ENCODE peak calls at places on chromosome 1, in eight cellular contexts. One of them, this sample, is unnamed.

GRCh38 chr1:104132386-104132973 is 382.8 kb downstream of the AMY1C start:
- DNase-seq in bronchial epithelial cell: peak
- DNase-seq in foreskin fibroblast: no peak
- DNase-seq in GM23338: peak
- DNase-seq in astrocyte of the spinal cord: peak
- DNase-seq in BE2C: peak
- DNase-seq in pancreas: no peak
- DNase-seq in progenitor cell of endocrine pancreas: no peak
- DNase-seq in this sample: no peak

GRCh38 chr1:115668579-115668978 is 26.8 kb downstream of the VANGL1 start:
- DNase-seq in BE2C: no peak
- DNase-seq in astrocyte of the spinal cord: peak
- DNase-seq in progenitor cell of endocrine pancreas: no peak
- DNase-seq in pancreas: no peak
- DNase-seq in bronchial epithelial cell: peak
- DNase-seq in GM23338: no peak
- DNase-seq in foreskin fibroblast: peak
- DNase-seq in this sample: no peak

GRCh38 chr1:204206121-204206520 is 7.7 kb downstream of the GOLT1A start:
- DNase-seq in BE2C: no peak
- DNase-seq in astrocyte of the spinal cord: no peak
- DNase-seq in progenitor cell of endocrine pancreas: no peak
- DNase-seq in pancreas: no peak
- DNase-seq in GM23338: peak
- DNase-seq in foreskin fibroblast: no peak
- DNase-seq in bronchial epithelial cell: no peak
- DNase-seq in this sample: no peak

GRCh38 chr1:116624040-116624439 is 43.5 kb downstream of the IGSF3 start:
- DNase-seq in astrocyte of the spinal cord: no peak
- DNase-seq in foreskin fibroblast: no peak
- DNase-seq in BE2C: no peak
- DNase-seq in progenitor cell of endocrine pancreas: no peak
- DNase-seq in bronchial epithelial cell: no peak
- DNase-seq in GM23338: no peak
- DNase-seq in pancreas: no peak
- DNase-seq in this sample: no peak

GRCh38 chr1:109877320-109877771 is 33.3 kb upstream of the CSF1 start:
- DNase-seq in progenitor cell of endocrine pancreas: no peak
- DNase-seq in pancreas: peak
- DNase-seq in astrocyte of the spinal cord: peak
- DNase-seq in foreskin fibroblast: peak
- DNase-seq in GM23338: peak
- DNase-seq in BE2C: no peak
- DNase-seq in bronchial epithelial cell: no peak
- DNase-seq in this sample: no peak

GRCh38 chr1:38018864-38019343 is 6.4 kb downstream of the UTP11 start:
- DNase-seq in BE2C: no peak
- DNase-seq in progenitor cell of endocrine pancreas: no peak
- DNase-seq in foreskin fibroblast: no peak
- DNase-seq in pancreas: no peak
- DNase-seq in bronchial epithelial cell: no peak
- DNase-seq in astrocyte of the spinal cord: peak
- DNase-seq in GM23338: peak
- DNase-seq in this sample: no peak

GRCh38 chr1:91557039-91557690 is 56.5 kb downstream of the CDC7 start:
- DNase-seq in astrocyte of the spinal cord: peak
- DNase-seq in GM23338: no peak
- DNase-seq in progenitor cell of endocrine pancreas: no peak
- DNase-seq in foreskin fibroblast: peak
- DNase-seq in BE2C: no peak
- DNase-seq in pancreas: no peak
- DNase-seq in bronchial epithelial cell: no peak
- DNase-seq in this sample: no peak

GRCh38 chr1:87463917-87464565 is 135.4 kb downstream of the LMO4 start:
- DNase-seq in progenitor cell of endocrine pancreas: no peak
- DNase-seq in foreskin fibroblast: no peak
- DNase-seq in GM23338: peak
- DNase-seq in BE2C: no peak
- DNase-seq in astrocyte of the spinal cord: no peak
- DNase-seq in pancreas: no peak
- DNase-seq in bronchial epithelial cell: no peak
- DNase-seq in this sample: peak

GRCh38 chr1:113536182-113536780 is 146.0 kb downstream of the MAGI3 start:
- DNase-seq in BE2C: no peak
- DNase-seq in progenitor cell of endocrine pancreas: no peak
- DNase-seq in astrocyte of the spinal cord: peak
- DNase-seq in foreskin fibroblast: peak
- DNase-seq in pancreas: no peak
- DNase-seq in GM23338: no peak
- DNase-seq in bronchial epithelial cell: peak
- DNase-seq in this sample: no peak

GRCh38 chr1:160576430-160576829 is 2.9 kb downstream of the CD84 start:
- DNase-seq in foreskin fibroblast: no peak
- DNase-seq in GM23338: no peak
- DNase-seq in BE2C: no peak
- DNase-seq in bronchial epithelial cell: peak
- DNase-seq in astrocyte of the spinal cord: no peak
- DNase-seq in pancreas: no peak
- DNase-seq in progenitor cell of endocrine pancreas: no peak
- DNase-seq in this sample: peak

GRCh38 chr1:29249951-29250581 is 13.7 kb downstream of the PTPRU start:
- DNase-seq in astrocyte of the spinal cord: no peak
- DNase-seq in foreskin fibroblast: no peak
- DNase-seq in GM23338: no peak
- DNase-seq in pancreas: no peak
- DNase-seq in bronchial epithelial cell: no peak
- DNase-seq in progenitor cell of endocrine pancreas: no peak
- DNase-seq in BE2C: no peak
- DNase-seq in this sample: no peak

GRCh38 chr1:236338096-236338495 is 56.0 kb upstream of the EDARADD start:
- DNase-seq in foreskin fibroblast: peak
- DNase-seq in BE2C: no peak
- DNase-seq in bronchial epithelial cell: peak
- DNase-seq in progenitor cell of endocrine pancreas: no peak
- DNase-seq in GM23338: no peak
- DNase-seq in astrocyte of the spinal cord: no peak
- DNase-seq in pancreas: no peak
- DNase-seq in this sample: no peak

GRCh38 chr1:25562101-25562927 is 18.9 kb downstream of the LDLRAP1 start:
- DNase-seq in pancreas: no peak
- DNase-seq in foreskin fibroblast: no peak
- DNase-seq in bronchial epithelial cell: peak
- DNase-seq in GM23338: no peak
- DNase-seq in BE2C: no peak
- DNase-seq in progenitor cell of endocrine pancreas: no peak
- DNase-seq in astrocyte of the spinal cord: no peak
- DNase-seq in this sample: peak

GRCh38 chr1:25912076-25912831 is 6.0 kb upstream of the STMN1 start:
- DNase-seq in progenitor cell of endocrine pancreas: no peak
- DNase-seq in pancreas: no peak
- DNase-seq in bronchial epithelial cell: peak
- DNase-seq in BE2C: no peak
- DNase-seq in astrocyte of the spinal cord: peak
- DNase-seq in foreskin fibroblast: peak
- DNase-seq in GM23338: no peak
- DNase-seq in this sample: no peak

GRCh38 chr1:97412737-97413136 is 508.1 kb downstream of the DPYD start:
- DNase-seq in bronchial epithelial cell: peak
- DNase-seq in BE2C: no peak
- DNase-seq in GM23338: no peak
- DNase-seq in foreskin fibroblast: no peak
- DNase-seq in progenitor cell of endocrine pancreas: no peak
- DNase-seq in astrocyte of the spinal cord: no peak
- DNase-seq in pancreas: no peak
- DNase-seq in this sample: no peak

GRCh38 chr1:87941292-87941946 is 612.7 kb downstream of the LMO4 start:
- DNase-seq in GM23338: peak
- DNase-seq in BE2C: no peak
- DNase-seq in astrocyte of the spinal cord: no peak
- DNase-seq in progenitor cell of endocrine pancreas: no peak
- DNase-seq in foreskin fibroblast: no peak
- DNase-seq in pancreas: no peak
- DNase-seq in bronchial epithelial cell: no peak
- DNase-seq in this sample: no peak

GRCh38 chr1:55833452-55834160 is 618.4 kb upstream of the USP24 start:
- DNase-seq in BE2C: no peak
- DNase-seq in GM23338: no peak
- DNase-seq in astrocyte of the spinal cord: peak
- DNase-seq in bronchial epithelial cell: no peak
- DNase-seq in foreskin fibroblast: peak
- DNase-seq in pancreas: no peak
- DNase-seq in progenitor cell of endocrine pancreas: no peak
- DNase-seq in this sample: no peak

GRCh38 chr1:184621262-184621661 is 133.4 kb downstream of the EDEM3 start:
- DNase-seq in GM23338: no peak
- DNase-seq in astrocyte of the spinal cord: peak
- DNase-seq in BE2C: no peak
- DNase-seq in progenitor cell of endocrine pancreas: no peak
- DNase-seq in bronchial epithelial cell: no peak
- DNase-seq in pancreas: no peak
- DNase-seq in foreskin fibroblast: no peak
- DNase-seq in this sample: no peak

DNA sequence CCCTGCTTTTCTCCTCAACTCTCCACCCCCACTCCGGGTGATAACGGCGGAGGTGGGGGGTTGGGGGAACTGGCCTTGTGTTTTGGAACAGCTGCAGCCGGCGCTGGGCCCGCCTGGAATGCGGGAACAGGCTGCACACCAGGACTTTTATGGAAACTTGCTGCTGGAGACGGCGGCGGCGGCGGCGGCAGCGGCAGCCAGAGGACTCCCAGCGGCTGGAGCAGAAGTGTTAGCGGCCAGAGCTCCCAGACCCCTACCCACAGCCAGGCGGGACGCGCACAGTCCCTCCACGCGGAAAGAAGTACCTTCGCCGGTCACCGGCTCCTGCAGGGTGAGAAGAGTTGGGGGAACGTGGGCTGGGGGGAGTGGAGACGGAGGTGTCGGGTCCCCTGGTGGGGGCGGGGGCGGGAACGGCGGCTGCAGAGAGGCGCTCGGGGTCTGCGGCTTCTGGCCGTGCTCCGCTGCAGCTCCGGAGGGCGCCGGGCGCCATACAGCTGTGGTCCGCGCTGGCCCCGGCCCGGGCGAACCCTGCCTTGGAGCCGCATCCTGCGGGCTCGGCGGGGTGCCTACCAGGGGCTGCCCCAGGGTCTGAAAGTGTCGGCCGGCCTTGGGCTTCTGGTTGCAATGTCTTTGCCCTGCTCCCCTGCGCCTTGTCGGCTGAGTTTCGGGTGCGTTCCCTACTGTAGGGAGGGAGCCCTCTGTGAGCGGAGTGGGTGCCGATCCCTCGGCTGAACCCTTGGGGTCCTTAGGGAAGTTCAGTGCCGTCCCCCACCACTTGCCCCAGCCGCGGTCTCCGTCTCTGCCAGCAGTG is at the start of gene NEXN:
- DNase-seq in BE2C: peak
- DNase-seq in progenitor cell of endocrine pancreas: peak
- DNase-seq in astrocyte of the spinal cord: peak
- DNase-seq in foreskin fibroblast: peak
- DNase-seq in GM23338: peak
- DNase-seq in pancreas: peak
- DNase-seq in bronchial epithelial cell: no peak
- DNase-seq in this sample: peak
- TF ChIP-seq CTCF in BE2C: no peak
- TF ChIP-seq CTCF in progenitor cell of endocrine pancreas: no peak
- TF ChIP-seq CTCF in astrocyte of the spinal cord: no peak
- TF ChIP-seq CTCF in foreskin fibroblast: no peak
- TF ChIP-seq CTCF in GM23338: no peak
- TF ChIP-seq CTCF in pancreas: no peak
- TF ChIP-seq CTCF in bronchial epithelial cell: no peak
- TF ChIP-seq CTCF in this sample: no peak

GRCh38 chr1:10510520-10511493 is 36.1 kb downstream of the PEX14 start:
- DNase-seq in pancreas: no peak
- DNase-seq in astrocyte of the spinal cord: peak
- DNase-seq in progenitor cell of endocrine pancreas: no peak
- DNase-seq in bronchial epithelial cell: peak
- DNase-seq in BE2C: peak
- DNase-seq in foreskin fibroblast: peak
- DNase-seq in GM23338: no peak
- DNase-seq in this sample: peak
- TF ChIP-seq CTCF in pancreas: no peak
- TF ChIP-seq CTCF in astrocyte of the spinal cord: no peak
- TF ChIP-seq CTCF in progenitor cell of endocrine pancreas: no peak
- TF ChIP-seq CTCF in bronchial epithelial cell: no peak
- TF ChIP-seq CTCF in BE2C: no peak
- TF ChIP-seq CTCF in foreskin fibroblast: no peak
- TF ChIP-seq CTCF in GM23338: no peak
- TF ChIP-seq CTCF in this sample: no peak

GRCh38 chr1:174465855-174466254 is 18.1 kb downstream of the GPR52 start:
- DNase-seq in foreskin fibroblast: no peak
- DNase-seq in pancreas: no peak
- DNase-seq in bronchial epithelial cell: no peak
- DNase-seq in GM23338: no peak
- DNase-seq in astrocyte of the spinal cord: no peak
- DNase-seq in progenitor cell of endocrine pancreas: no peak
- DNase-seq in BE2C: no peak
- DNase-seq in this sample: no peak
- TF ChIP-seq CTCF in foreskin fibroblast: no peak
- TF ChIP-seq CTCF in pancreas: no peak
- TF ChIP-seq CTCF in bronchial epithelial cell: no peak
- TF ChIP-seq CTCF in GM23338: no peak
- TF ChIP-seq CTCF in astrocyte of the spinal cord: no peak
- TF ChIP-seq CTCF in progenitor cell of endocrine pancreas: no peak
- TF ChIP-seq CTCF in BE2C: no peak
- TF ChIP-seq CTCF in this sample: no peak

GRCh38 chr1:41255978-41256377 is 13.9 kb upstream of the SCMH1 start:
- DNase-seq in BE2C: no peak
- DNase-seq in bronchial epithelial cell: peak
- DNase-seq in astrocyte of the spinal cord: peak
- DNase-seq in progenitor cell of endocrine pancreas: no peak
- DNase-seq in GM23338: no peak
- DNase-seq in pancreas: no peak
- DNase-seq in foreskin fibroblast: no peak
- DNase-seq in this sample: no peak
- TF ChIP-seq CTCF in BE2C: no peak
- TF ChIP-seq CTCF in bronchial epithelial cell: no peak
- TF ChIP-seq CTCF in astrocyte of the spinal cord: no peak
- TF ChIP-seq CTCF in progenitor cell of endocrine pancreas: no peak
- TF ChIP-seq CTCF in GM23338: no peak
- TF ChIP-seq CTCF in pancreas: no peak
- TF ChIP-seq CTCF in foreskin fibroblast: no peak
- TF ChIP-seq CTCF in this sample: no peak

DNA sequence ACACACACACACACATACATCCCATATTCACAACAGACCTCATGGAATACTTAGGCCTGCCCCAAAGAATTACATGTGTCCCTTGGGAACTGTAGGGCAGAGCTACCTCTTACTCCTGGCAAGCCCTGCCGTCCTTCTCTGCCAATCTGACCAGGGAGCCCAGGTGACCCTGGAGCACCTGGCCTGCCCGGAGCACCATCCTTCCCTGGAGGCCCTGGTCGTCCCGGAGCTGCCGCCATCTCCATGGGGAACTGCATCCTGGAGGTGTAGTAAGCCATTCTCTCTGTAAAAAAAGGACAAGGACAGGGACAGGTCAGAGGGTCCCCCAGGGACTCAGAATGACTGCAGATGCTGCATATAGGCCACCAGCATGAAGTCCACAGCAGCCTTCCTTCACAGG is 9.1 kb upstream of the PEF1 start:
- DNase-seq in astrocyte of the spinal cord: no peak
- DNase-seq in GM23338: no peak
- DNase-seq in BE2C: no peak
- DNase-seq in bronchial epithelial cell: no peak
- DNase-seq in foreskin fibroblast: no peak
- DNase-seq in progenitor cell of endocrine pancreas: no peak
- DNase-seq in pancreas: no peak
- DNase-seq in this sample: no peak
- TF ChIP-seq CTCF in astrocyte of the spinal cord: no peak
- TF ChIP-seq CTCF in GM23338: no peak
- TF ChIP-seq CTCF in BE2C: no peak
- TF ChIP-seq CTCF in bronchial epithelial cell: no peak
- TF ChIP-seq CTCF in foreskin fibroblast: no peak
- TF ChIP-seq CTCF in progenitor cell of endocrine pancreas: no peak
- TF ChIP-seq CTCF in pancreas: no peak
- TF ChIP-seq CTCF in this sample: no peak

This sample was measured in activated CD8-positive, alpha-beta T cell treated with anti-CD3 and anti-CD28 coated beads for 36 hours.